ENCODE peak calls at places on chromosomes 4 and X, in ten cellular contexts. One of them, this sample, is unnamed. For H3K9me3, the result is how much of the 10 kb centered on the place peaks cover.

GRCh38 chr4:103008875-103009729 is 10.4 kb downstream of the SLC9B1 start:
- DNase-seq in thoracic aorta: no peak
- DNase-seq in tibial nerve: no peak
- DNase-seq in transverse colon: no peak
- DNase-seq in IMR-90: peak
- DNase-seq in A549: peak
- DNase-seq in ovary: no peak
- DNase-seq in DND-41: peak
- DNase-seq in HCT116: peak
- DNase-seq in AG04450: peak
- DNase-seq in this sample: no peak

GRCh38 chrX:154349359-154349935 is 25.0 kb downstream of the FLNA start:
- DNase-seq in thoracic aorta: no peak
- DNase-seq in tibial nerve: no peak
- DNase-seq in transverse colon: peak
- DNase-seq in IMR-90: no peak
- DNase-seq in A549: peak
- DNase-seq in ovary: peak
- DNase-seq in DND-41: no peak
- DNase-seq in HCT116: no peak
- DNase-seq in AG04450: no peak
- DNase-seq in this sample: no peak

GRCh38 chr4:84336964-84337705 is 162.0 kb downstream of the NKX6-1 start:
- DNase-seq in thoracic aorta: no peak
- DNase-seq in tibial nerve: no peak
- DNase-seq in transverse colon: no peak
- DNase-seq in IMR-90: no peak
- DNase-seq in A549: no peak
- DNase-seq in ovary: no peak
- DNase-seq in DND-41: no peak
- DNase-seq in HCT116: no peak
- DNase-seq in AG04450: no peak
- DNase-seq in this sample: no peak

GRCh38 chr4:22678851-22679517 is 13.8 kb upstream of the GBA3 start:
- DNase-seq in thoracic aorta: no peak
- DNase-seq in tibial nerve: no peak
- DNase-seq in transverse colon: no peak
- DNase-seq in IMR-90: no peak
- DNase-seq in A549: no peak
- DNase-seq in ovary: no peak
- DNase-seq in DND-41: no peak
- DNase-seq in HCT116: no peak
- DNase-seq in AG04450: no peak
- DNase-seq in this sample: no peak

GRCh38 chr4:6556263-6556662 is 18.7 kb upstream of the MAN2B2 start:
- DNase-seq in thoracic aorta: no peak
- DNase-seq in tibial nerve: no peak
- DNase-seq in transverse colon: no peak
- DNase-seq in IMR-90: no peak
- DNase-seq in A549: no peak
- DNase-seq in ovary: no peak
- DNase-seq in DND-41: no peak
- DNase-seq in HCT116: no peak
- DNase-seq in AG04450: no peak
- DNase-seq in this sample: no peak

GRCh38 chrX:136473663-136474062 is 14.1 kb upstream of the BRS3 start:
- DNase-seq in thoracic aorta: no peak
- DNase-seq in tibial nerve: no peak
- DNase-seq in transverse colon: no peak
- DNase-seq in IMR-90: no peak
- DNase-seq in A549: no peak
- DNase-seq in ovary: no peak
- DNase-seq in DND-41: no peak
- DNase-seq in HCT116: no peak
- DNase-seq in AG04450: no peak
- DNase-seq in this sample: no peak

GRCh38 chr4:140802591-140802990 is 46.4 kb upstream of the TBC1D9 start:
- DNase-seq in thoracic aorta: no peak
- DNase-seq in tibial nerve: no peak
- DNase-seq in transverse colon: no peak
- DNase-seq in IMR-90: no peak
- DNase-seq in A549: no peak
- DNase-seq in ovary: no peak
- DNase-seq in DND-41: no peak
- DNase-seq in HCT116: no peak
- DNase-seq in AG04450: no peak
- DNase-seq in this sample: no peak

GRCh38 chrX:153179131-153179530 is at the start of gene MAGEA1:
- DNase-seq in thoracic aorta: no peak
- DNase-seq in tibial nerve: no peak
- DNase-seq in transverse colon: no peak
- DNase-seq in IMR-90: no peak
- DNase-seq in A549: no peak
- DNase-seq in ovary: no peak
- DNase-seq in DND-41: no peak
- DNase-seq in HCT116: no peak
- DNase-seq in AG04450: no peak
- DNase-seq in this sample: no peak

GRCh38 chr4:47485047-47485692 is at the start of gene ATP10D:
- DNase-seq in thoracic aorta: peak
- DNase-seq in tibial nerve: peak
- DNase-seq in transverse colon: peak
- DNase-seq in IMR-90: peak
- DNase-seq in A549: peak
- DNase-seq in ovary: peak
- DNase-seq in DND-41: peak
- DNase-seq in HCT116: peak
- DNase-seq in AG04450: peak
- DNase-seq in this sample: peak

GRCh38 chr4:6548201-6548881 is 26.6 kb upstream of the MAN2B2 start:
- DNase-seq in thoracic aorta: no peak
- DNase-seq in tibial nerve: no peak
- DNase-seq in transverse colon: no peak
- DNase-seq in IMR-90: peak
- DNase-seq in A549: peak
- DNase-seq in ovary: peak
- DNase-seq in DND-41: no peak
- DNase-seq in HCT116: peak
- DNase-seq in AG04450: no peak
- DNase-seq in this sample: peak

GRCh38 chrX:119482497-119483480 is 14.5 kb downstream of the SLC25A5 start:
- DNase-seq in thoracic aorta: no peak
- DNase-seq in tibial nerve: peak
- DNase-seq in transverse colon: peak
- DNase-seq in IMR-90: peak
- DNase-seq in A549: peak
- DNase-seq in ovary: peak
- DNase-seq in DND-41: no peak
- DNase-seq in HCT116: no peak
- DNase-seq in AG04450: no peak
- DNase-seq in this sample: peak

GRCh38 chrX:103464071-103464773 is 55.1 kb downstream of the RAB40A start:
- DNase-seq in thoracic aorta: no peak
- DNase-seq in tibial nerve: peak
- DNase-seq in transverse colon: peak
- DNase-seq in IMR-90: peak
- DNase-seq in A549: peak
- DNase-seq in ovary: no peak
- DNase-seq in DND-41: peak
- DNase-seq in HCT116: peak
- DNase-seq in AG04450: no peak
- DNase-seq in this sample: peak

GRCh38 chrX:103211012-103211715 is 3.7 kb upstream of the BEX4 start:
- DNase-seq in thoracic aorta: no peak
- DNase-seq in tibial nerve: no peak
- DNase-seq in transverse colon: peak
- DNase-seq in IMR-90: peak
- DNase-seq in A549: peak
- DNase-seq in ovary: no peak
- DNase-seq in DND-41: peak
- DNase-seq in HCT116: peak
- DNase-seq in AG04450: no peak
- DNase-seq in this sample: no peak

GRCh38 chrX:14032383-14032782 is 2.7 kb upstream of the GEMIN8 start:
- DNase-seq in thoracic aorta: no peak
- DNase-seq in tibial nerve: no peak
- DNase-seq in transverse colon: peak
- DNase-seq in IMR-90: peak
- DNase-seq in A549: peak
- DNase-seq in ovary: no peak
- DNase-seq in DND-41: peak
- DNase-seq in HCT116: no peak
- DNase-seq in AG04450: peak
- DNase-seq in this sample: no peak

GRCh38 chr4:183919173-183919572 is 14.1 kb downstream of the STOX2 start:
- DNase-seq in thoracic aorta: no peak
- DNase-seq in tibial nerve: no peak
- DNase-seq in transverse colon: no peak
- DNase-seq in IMR-90: no peak
- DNase-seq in A549: no peak
- DNase-seq in ovary: peak
- DNase-seq in DND-41: no peak
- DNase-seq in HCT116: no peak
- DNase-seq in AG04450: no peak
- DNase-seq in this sample: no peak

GRCh38 chr4:108637856-108638255 is 12.5 kb upstream of the OSTC start:
- DNase-seq in thoracic aorta: no peak
- DNase-seq in tibial nerve: no peak
- DNase-seq in transverse colon: no peak
- DNase-seq in IMR-90: no peak
- DNase-seq in A549: no peak
- DNase-seq in ovary: no peak
- DNase-seq in DND-41: no peak
- DNase-seq in HCT116: no peak
- DNase-seq in AG04450: no peak
- DNase-seq in this sample: no peak

GRCh38 chrX:124530803-124531202 is 184.4 kb downstream of the SH2D1A start:
- DNase-seq in thoracic aorta: no peak
- DNase-seq in tibial nerve: no peak
- DNase-seq in transverse colon: no peak
- DNase-seq in IMR-90: no peak
- DNase-seq in A549: no peak
- DNase-seq in ovary: no peak
- DNase-seq in DND-41: no peak
- DNase-seq in HCT116: no peak
- DNase-seq in AG04450: no peak
- DNase-seq in this sample: peak

GRCh38 chr4:12022409-12022808 is 593.7 kb upstream of the HS3ST1 start:
- DNase-seq in thoracic aorta: no peak
- DNase-seq in tibial nerve: no peak
- DNase-seq in transverse colon: no peak
- DNase-seq in IMR-90: no peak
- DNase-seq in A549: no peak
- DNase-seq in ovary: no peak
- DNase-seq in DND-41: no peak
- DNase-seq in HCT116: no peak
- DNase-seq in AG04450: no peak
- DNase-seq in this sample: no peak

DNA sequence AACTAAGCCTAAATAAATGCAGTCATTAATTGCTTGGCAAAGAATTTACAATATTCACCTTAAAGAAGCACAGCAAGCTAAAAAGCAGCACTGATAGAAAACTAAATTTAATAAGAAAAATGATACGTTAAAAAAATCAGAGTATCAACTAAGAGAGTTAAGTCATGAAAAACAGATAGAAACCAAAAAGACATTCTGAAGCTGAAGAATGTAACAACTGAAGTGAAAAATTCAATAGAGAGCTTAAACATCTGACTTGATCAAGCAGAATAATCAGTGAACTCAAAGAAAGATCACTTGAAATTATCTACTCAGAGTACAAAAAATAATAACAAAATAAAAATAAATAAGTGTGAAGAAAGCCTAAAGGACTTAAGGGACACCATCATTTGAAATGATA is 588.0 kb upstream of the HS3ST1 start:
- DNase-seq in thoracic aorta: no peak
- DNase-seq in tibial nerve: no peak
- DNase-seq in transverse colon: no peak
- DNase-seq in IMR-90: no peak
- DNase-seq in A549: no peak
- DNase-seq in ovary: no peak
- DNase-seq in DND-41: no peak
- DNase-seq in HCT116: no peak
- DNase-seq in AG04450: no peak
- DNase-seq in this sample: no peak
- H3K9me3 ChIP-seq in thoracic aorta: under half
- H3K9me3 ChIP-seq in tibial nerve: under half
- H3K9me3 ChIP-seq in transverse colon: under half
- H3K9me3 ChIP-seq in IMR-90: under half
- H3K9me3 ChIP-seq in A549: under half
- H3K9me3 ChIP-seq in ovary: under half
- H3K9me3 ChIP-seq in DND-41: under half
- H3K9me3 ChIP-seq in HCT116: under half
- H3K9me3 ChIP-seq in AG04450: under half
- H3K9me3 ChIP-seq in this sample: under half

GRCh38 chr4:1251773-1252066 is 2.8 kb upstream of the CTBP1 start:
- DNase-seq in thoracic aorta: no peak
- DNase-seq in tibial nerve: no peak
- DNase-seq in transverse colon: no peak
- DNase-seq in IMR-90: no peak
- DNase-seq in A549: no peak
- DNase-seq in ovary: no peak
- DNase-seq in DND-41: no peak
- DNase-seq in HCT116: no peak
- DNase-seq in AG04450: no peak
- DNase-seq in this sample: no peak
- H3K9me3 ChIP-seq in thoracic aorta: under half
- H3K9me3 ChIP-seq in tibial nerve: under half
- H3K9me3 ChIP-seq in transverse colon: under half
- H3K9me3 ChIP-seq in IMR-90: under half
- H3K9me3 ChIP-seq in A549: half or more
- H3K9me3 ChIP-seq in ovary: under half
- H3K9me3 ChIP-seq in DND-41: under half
- H3K9me3 ChIP-seq in HCT116: under half
- H3K9me3 ChIP-seq in AG04450: half or more
- H3K9me3 ChIP-seq in this sample: under half

DNA sequence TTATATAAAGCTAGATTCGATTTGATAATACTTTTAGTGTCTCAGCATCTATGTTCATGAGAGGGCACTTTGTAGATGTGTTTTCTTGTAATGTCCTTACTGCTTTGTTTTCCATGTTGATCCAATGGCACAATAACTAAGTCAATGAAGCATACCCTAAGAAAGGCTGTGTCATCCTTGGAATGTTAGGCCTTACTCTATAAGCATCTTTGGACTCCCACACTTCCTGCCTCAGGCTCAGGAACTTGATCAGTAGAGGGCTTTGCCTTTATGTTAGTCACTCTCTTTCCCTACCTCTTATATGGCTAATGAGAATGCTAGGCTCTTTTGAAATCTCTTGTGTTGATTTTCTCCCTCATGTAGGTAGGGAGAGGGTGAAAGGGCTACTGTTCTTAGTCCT is 33.2 kb upstream of the EDA2R start:
- DNase-seq in thoracic aorta: no peak
- DNase-seq in tibial nerve: no peak
- DNase-seq in transverse colon: no peak
- DNase-seq in IMR-90: peak
- DNase-seq in A549: no peak
- DNase-seq in ovary: no peak
- DNase-seq in DND-41: no peak
- DNase-seq in HCT116: no peak
- DNase-seq in AG04450: no peak
- DNase-seq in this sample: no peak
- H3K9me3 ChIP-seq in thoracic aorta: under half
- H3K9me3 ChIP-seq in tibial nerve: under half
- H3K9me3 ChIP-seq in transverse colon: under half
- H3K9me3 ChIP-seq in IMR-90: under half
- H3K9me3 ChIP-seq in A549: under half
- H3K9me3 ChIP-seq in ovary: under half
- H3K9me3 ChIP-seq in DND-41: under half
- H3K9me3 ChIP-seq in HCT116: under half
- H3K9me3 ChIP-seq in AG04450: under half
- H3K9me3 ChIP-seq in this sample: under half

GRCh38 chrX:20374450-20374849 is 107.7 kb upstream of the RPS6KA3 start:
- DNase-seq in thoracic aorta: no peak
- DNase-seq in tibial nerve: no peak
- DNase-seq in transverse colon: no peak
- DNase-seq in IMR-90: no peak
- DNase-seq in A549: no peak
- DNase-seq in ovary: no peak
- DNase-seq in DND-41: no peak
- DNase-seq in HCT116: no peak
- DNase-seq in AG04450: no peak
- DNase-seq in this sample: no peak
- H3K9me3 ChIP-seq in thoracic aorta: under half
- H3K9me3 ChIP-seq in tibial nerve: under half
- H3K9me3 ChIP-seq in transverse colon: under half
- H3K9me3 ChIP-seq in IMR-90: under half
- H3K9me3 ChIP-seq in A549: under half
- H3K9me3 ChIP-seq in ovary: under half
- H3K9me3 ChIP-seq in DND-41: under half
- H3K9me3 ChIP-seq in HCT116: under half
- H3K9me3 ChIP-seq in AG04450: under half
- H3K9me3 ChIP-seq in this sample: under half

This sample was measured in MG63.